ENCODE peak calls at places on chromosomes 2 and 18, in four cellular contexts. One of them, this sample, is unnamed.

GRCh38 chr2:212730994-212731393 is 192.4 kb upstream of the ERBB4 start:
- DNase-seq in GM12878: peak
- DNase-seq in HepG2: no peak
- DNase-seq in K562: no peak
- DNase-seq in this sample: no peak

GRCh38 chr2:96161785-96162367 is 16.6 kb upstream of the DUSP2 start:
- DNase-seq in GM12878: peak
- DNase-seq in HepG2: no peak
- DNase-seq in K562: no peak
- DNase-seq in this sample: no peak

GRCh38 chr18:40058811-40059570 is 1896.0 kb upstream of the PIK3C3 start:
- DNase-seq in GM12878: no peak
- DNase-seq in HepG2: no peak
- DNase-seq in K562: no peak
- DNase-seq in this sample: no peak

GRCh38 chr2:241617431-241618154 is 19.4 kb downstream of the THAP4 start:
- DNase-seq in GM12878: peak
- DNase-seq in HepG2: no peak
- DNase-seq in K562: no peak
- DNase-seq in this sample: no peak

GRCh38 chr2:158781562-158781961 is 13.6 kb upstream of the DAPL1 start:
- DNase-seq in GM12878: no peak
- DNase-seq in HepG2: no peak
- DNase-seq in K562: no peak
- DNase-seq in this sample: no peak

GRCh38 chr2:173286153-173286809 is 68.4 kb upstream of the CDCA7 start:
- DNase-seq in GM12878: peak
- DNase-seq in HepG2: no peak
- DNase-seq in K562: no peak
- DNase-seq in this sample: no peak

GRCh38 chr2:152103271-152103670 is 4.4 kb upstream of the CACNB4 start:
- DNase-seq in GM12878: no peak
- DNase-seq in HepG2: no peak
- DNase-seq in K562: no peak
- DNase-seq in this sample: no peak

GRCh38 chr18:51614033-51614432 is 416.6 kb upstream of the MEX3C start:
- DNase-seq in GM12878: no peak
- DNase-seq in HepG2: peak
- DNase-seq in K562: no peak
- DNase-seq in this sample: no peak

GRCh38 chr2:120175000-120175581 is 48.1 kb downstream of the TMEM185B start:
- DNase-seq in GM12878: no peak
- DNase-seq in HepG2: peak
- DNase-seq in K562: peak
- DNase-seq in this sample: no peak

GRCh38 chr2:9187620-9188214 is 18.9 kb upstream of the ASAP2 start:
- DNase-seq in GM12878: peak
- DNase-seq in HepG2: no peak
- DNase-seq in K562: no peak
- DNase-seq in this sample: no peak

GRCh38 chr18:78737006-78737915 is 242.4 kb upstream of the SALL3 start:
- DNase-seq in GM12878: no peak
- DNase-seq in HepG2: no peak
- DNase-seq in K562: no peak
- DNase-seq in this sample: no peak

DNA sequence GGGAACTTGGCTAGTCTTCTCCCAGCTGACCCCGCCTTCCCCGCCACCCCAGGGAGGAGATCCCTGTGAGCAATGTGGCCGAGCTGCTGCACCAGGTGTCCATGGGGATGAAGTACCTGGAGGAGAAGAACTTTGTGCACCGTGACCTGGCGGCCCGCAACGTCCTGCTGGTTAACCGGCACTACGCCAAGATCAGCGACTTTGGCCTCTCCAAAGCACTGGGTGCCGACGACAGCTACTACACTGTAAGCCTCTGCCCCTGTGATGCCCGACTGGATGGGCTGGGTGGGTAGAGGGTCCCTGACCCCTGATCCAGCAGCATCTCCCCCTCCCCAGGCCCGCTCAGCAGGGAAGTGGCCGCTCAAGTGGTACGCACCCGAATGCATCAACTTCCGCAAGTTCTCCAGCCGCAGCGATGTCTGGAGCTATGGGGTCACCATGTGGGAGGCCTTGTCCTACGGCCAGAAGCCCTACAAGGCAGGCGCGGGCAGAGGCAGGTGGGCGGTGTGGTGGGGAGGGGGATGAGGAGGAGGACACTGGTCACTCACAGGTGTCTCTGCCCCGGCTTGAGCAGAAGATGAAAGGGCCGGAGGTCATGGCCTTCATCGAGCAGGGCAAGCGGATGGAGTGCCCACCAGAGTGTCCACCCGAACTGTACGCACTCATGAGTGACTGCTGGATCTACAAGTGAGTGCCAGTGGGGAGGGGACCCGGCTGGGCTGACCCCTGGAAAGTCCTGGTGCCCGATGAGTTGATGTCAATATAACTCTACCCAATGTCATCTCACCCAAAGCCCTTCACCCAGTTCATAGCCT is 24.3 kb downstream of the ZAP70 start:
- DNase-seq in GM12878: no peak
- DNase-seq in HepG2: no peak
- DNase-seq in K562: no peak
- DNase-seq in this sample: no peak
- TF ChIP-seq ETV6 in GM12878: no peak
- TF ChIP-seq ETV6 in HepG2: no peak
- TF ChIP-seq ETV6 in K562: no peak
- TF ChIP-seq ETV6 in this sample: no peak

DNA sequence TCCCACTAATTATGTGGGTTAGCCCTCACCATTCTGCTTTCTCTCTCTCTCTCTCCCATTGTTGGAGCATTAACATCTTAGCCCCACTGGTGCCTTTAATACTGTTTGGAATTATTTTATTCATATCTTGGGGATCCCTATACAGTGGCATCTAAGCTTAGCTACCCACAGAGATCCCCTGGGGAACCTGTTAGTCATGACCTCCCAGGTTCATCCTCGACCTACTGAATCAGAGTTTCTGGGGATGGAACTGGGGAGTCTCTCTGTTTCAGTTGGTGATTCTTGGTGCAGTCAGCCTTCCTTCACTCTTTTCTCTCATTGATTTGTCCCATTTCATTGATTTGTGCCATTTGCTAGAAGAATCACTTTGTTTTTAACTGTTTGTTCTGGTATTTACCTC is 137.3 kb downstream of the PLCL1 start:
- DNase-seq in GM12878: no peak
- DNase-seq in HepG2: no peak
- DNase-seq in K562: no peak
- DNase-seq in this sample: no peak
- TF ChIP-seq CREM in GM12878: no peak
- TF ChIP-seq CREM in HepG2: no peak
- TF ChIP-seq CREM in K562: no peak
- TF ChIP-seq CREM in this sample: no peak

DNA sequence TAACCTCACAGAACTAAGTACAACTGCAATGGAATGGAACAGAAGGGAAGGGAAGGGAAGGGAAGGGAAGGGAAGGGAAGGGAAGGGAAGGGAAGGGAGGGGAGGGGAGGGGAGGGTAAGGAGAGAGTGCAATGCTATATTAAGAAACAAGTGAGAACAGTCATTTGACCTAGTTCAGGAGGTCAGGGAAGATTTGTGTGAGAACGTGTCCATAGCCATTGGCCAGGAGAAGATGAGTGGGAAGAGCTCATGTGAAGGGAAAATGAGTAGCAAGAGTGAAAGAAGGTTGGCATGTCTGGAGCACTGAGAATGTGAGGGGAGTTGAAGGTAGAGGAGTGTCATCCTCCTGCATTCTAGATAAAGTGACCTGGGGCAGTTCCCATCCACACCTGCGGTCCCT is 481.6 kb downstream of the IRS1 start:
- DNase-seq in GM12878: no peak
- DNase-seq in HepG2: no peak
- DNase-seq in K562: no peak
- DNase-seq in this sample: no peak
- TF ChIP-seq MAX in GM12878: no peak
- TF ChIP-seq MAX in HepG2: no peak
- TF ChIP-seq MAX in K562: no peak
- TF ChIP-seq MAX in this sample: no peak

GRCh38 chr2:144553379-144553778 is 33.5 kb upstream of the ZEB2 start:
- DNase-seq in GM12878: no peak
- DNase-seq in HepG2: no peak
- DNase-seq in K562: no peak
- DNase-seq in this sample: no peak
- TF ChIP-seq ETV6 in GM12878: no peak
- TF ChIP-seq ETV6 in HepG2: no peak
- TF ChIP-seq ETV6 in K562: no peak
- TF ChIP-seq ETV6 in this sample: no peak

GRCh38 chr2:238407566-238407965 is 19.2 kb upstream of the ASB1 start:
- DNase-seq in GM12878: no peak
- DNase-seq in HepG2: no peak
- DNase-seq in K562: no peak
- DNase-seq in this sample: no peak

GRCh38 chr2:238404406-238405216 is 22.1 kb upstream of the ASB1 start:
- DNase-seq in GM12878: no peak
- DNase-seq in HepG2: no peak
- DNase-seq in K562: no peak
- DNase-seq in this sample: no peak

GRCh38 chr2:238408615-238409340 is 17.9 kb upstream of the ASB1 start:
- DNase-seq in GM12878: no peak
- DNase-seq in HepG2: no peak
- DNase-seq in K562: no peak
- DNase-seq in this sample: no peak

GRCh38 chr2:238406998-238407285 is 19.8 kb upstream of the ASB1 start:
- DNase-seq in GM12878: no peak
- DNase-seq in HepG2: no peak
- DNase-seq in K562: no peak
- DNase-seq in this sample: no peak

GRCh38 chr2:238406222-238406997 is 20.3 kb upstream of the ASB1 start:
- DNase-seq in GM12878: no peak
- DNase-seq in HepG2: no peak
- DNase-seq in K562: no peak
- DNase-seq in this sample: no peak
- TF ChIP-seq CREM in GM12878: no peak
- TF ChIP-seq CREM in HepG2: no peak
- TF ChIP-seq CREM in K562: no peak
- TF ChIP-seq CREM in this sample: no peak

GRCh38 chr2:180191352-180192124 is 184.4 kb upstream of the CWC22 start:
- DNase-seq in GM12878: no peak
- DNase-seq in HepG2: no peak
- DNase-seq in K562: no peak
- DNase-seq in this sample: no peak

GRCh38 chr2:180196419-180196977 is 189.4 kb upstream of the CWC22 start:
- DNase-seq in GM12878: no peak
- DNase-seq in HepG2: no peak
- DNase-seq in K562: no peak
- DNase-seq in this sample: no peak

GRCh38 chr2:180190851-180191250 is 183.8 kb upstream of the CWC22 start:
- DNase-seq in GM12878: no peak
- DNase-seq in HepG2: no peak
- DNase-seq in K562: no peak
- DNase-seq in this sample: no peak

DNA sequence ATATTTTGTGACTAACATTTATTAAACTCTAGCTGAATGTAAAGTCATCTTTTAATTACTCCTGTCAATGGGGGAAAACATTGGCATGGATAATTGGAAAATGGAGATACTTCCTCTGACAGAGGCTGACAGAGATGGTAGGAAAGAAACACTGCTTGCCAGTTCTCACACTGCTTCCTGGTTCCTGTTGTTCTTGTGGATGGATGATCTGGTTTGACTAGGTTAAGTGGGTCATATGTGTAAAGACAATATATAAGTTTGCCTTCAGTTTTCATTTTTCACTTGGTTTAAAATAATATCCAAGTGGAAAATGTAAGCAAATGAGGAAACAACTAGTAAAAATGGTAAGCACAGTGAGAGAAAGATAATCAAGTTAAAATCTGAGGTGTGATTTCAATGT is 188.8 kb upstream of the CWC22 start:
- DNase-seq in GM12878: no peak
- DNase-seq in HepG2: no peak
- DNase-seq in K562: no peak
- DNase-seq in this sample: no peak
- TF ChIP-seq MAX in GM12878: no peak
- TF ChIP-seq MAX in HepG2: no peak
- TF ChIP-seq MAX in K562: no peak
- TF ChIP-seq MAX in this sample: no peak

DNA sequence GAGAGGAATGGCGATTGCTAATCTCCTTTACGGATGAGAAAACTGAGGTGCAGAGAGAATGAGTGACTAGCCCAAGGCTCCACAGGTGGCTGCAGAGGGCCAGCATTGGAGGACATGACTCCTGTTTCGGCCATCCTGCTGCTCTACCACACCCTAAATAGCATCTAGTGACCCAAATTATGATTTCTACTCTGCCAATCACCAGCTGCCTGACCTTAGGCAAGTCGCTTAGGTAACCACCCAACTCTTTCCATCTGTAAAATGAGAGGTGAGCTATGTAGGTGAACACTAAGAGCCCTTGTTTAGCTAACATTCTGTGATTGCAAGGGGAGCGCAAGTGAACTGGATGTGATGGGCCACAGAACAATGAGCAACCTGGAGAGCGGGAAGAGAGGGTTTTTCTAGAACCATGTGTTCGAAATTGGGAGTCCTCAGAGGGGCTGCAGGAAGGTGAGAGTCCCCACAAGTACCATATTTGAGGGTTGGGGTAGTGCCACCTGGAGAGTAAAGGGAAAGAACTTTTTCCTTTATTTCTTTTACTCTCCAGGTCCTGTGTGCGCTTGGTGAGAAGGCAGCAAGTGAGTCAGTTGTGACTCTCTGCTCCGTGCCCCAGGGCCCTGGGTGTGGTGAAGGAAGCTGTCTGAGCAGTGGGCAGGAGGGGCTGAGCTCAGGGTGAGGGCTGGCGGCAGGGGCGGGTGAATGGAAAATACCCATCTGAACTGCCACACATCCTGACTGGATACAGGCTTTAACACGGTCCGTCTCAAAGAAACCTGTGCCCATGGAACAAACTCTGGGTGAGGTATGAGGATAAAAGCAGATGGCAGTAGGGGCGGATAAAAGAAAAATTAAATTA is 2.4 kb downstream of the CYP27C1 start:
- DNase-seq in GM12878: no peak
- DNase-seq in HepG2: no peak
- DNase-seq in K562: no peak
- DNase-seq in this sample: no peak
- TF ChIP-seq ETV6 in GM12878: no peak
- TF ChIP-seq ETV6 in HepG2: no peak
- TF ChIP-seq ETV6 in K562: no peak
- TF ChIP-seq ETV6 in this sample: no peak

DNA sequence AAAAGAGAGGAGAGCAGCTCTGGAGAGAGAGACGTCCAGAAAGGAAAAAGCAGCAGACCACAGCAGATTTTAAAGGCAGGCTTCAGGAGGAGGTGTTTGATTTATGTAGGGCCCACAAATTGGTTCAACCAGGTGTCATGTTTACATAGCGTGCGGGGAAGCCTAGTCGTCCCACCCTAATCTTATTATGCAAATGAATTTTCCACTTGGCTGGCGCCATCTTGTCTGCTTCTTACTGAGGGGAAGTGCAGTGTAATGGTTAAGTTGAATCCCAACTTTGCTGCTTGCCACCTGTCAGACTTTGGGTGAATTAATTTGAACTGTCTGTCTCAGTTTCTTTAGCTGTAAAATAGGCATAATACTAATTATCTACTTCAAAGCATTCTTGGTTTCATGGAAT is 282.4 kb upstream of the CYRIA start:
- DNase-seq in GM12878: no peak
- DNase-seq in HepG2: no peak
- DNase-seq in K562: no peak
- DNase-seq in this sample: no peak
- TF ChIP-seq CREM in GM12878: no peak
- TF ChIP-seq CREM in HepG2: no peak
- TF ChIP-seq CREM in K562: no peak
- TF ChIP-seq CREM in this sample: no peak